ENCODE peak calls at places on chromosomes 7 and 10, in eight cellular contexts. O is lower lobe of right lung; W is CD4-positive, alpha-beta T cell; A is GM13977; S is tibial nerve; I is GM12865; Y is left ventricle myocardium inferior; B is body of pancreas. Q is an unnamed sample.
A peak's percentile ranks its signal among the peaks of the same experiment; 100 is the strongest.

GRCh38 chr7:151786241-151786640 is 90.7 kb downstream of the PRKAG2 start:
- DNase-seq in O (peak; percentile 38), W (no peak), A (no peak), S (no peak), I (no peak), Y (no peak), B (no peak), Q (no peak)

GRCh38 chr10:129035052-129035805 is 431.8 kb upstream of the MGMT start:
- DNase-seq in O (no peak), W (peak; percentile 21), A (no peak), S (no peak), I (peak; percentile 6), Y (no peak), B (no peak), Q (no peak)

GRCh38 chr7:134922730-134923704 is 63.3 kb upstream of the AGBL3 start:
- DNase-seq in O (no peak), W (no peak), A (no peak), S (no peak), I (no peak), Y (no peak), B (no peak), Q (no peak)

GRCh38 chr10:73590881-73591577 is at the start of gene USP54:
- DNase-seq in O (no peak), W (no peak), A (no peak), S (no peak), I (peak; percentile 5), Y (no peak), B (no peak), Q (no peak)

GRCh38 chr10:97490592-97490991 is 7.6 kb downstream of the MMS19 start:
- DNase-seq in O (peak; percentile 47), W (no peak), A (no peak), S (no peak), I (no peak), Y (peak; percentile 30), B (no peak), Q (no peak)

GRCh38 chr7:31603076-31603475 is 83.9 kb upstream of the PPP1R17 start:
- DNase-seq in O (no peak), W (no peak), A (no peak), S (no peak), I (no peak), Y (no peak), B (no peak), Q (no peak)

GRCh38 chr7:135573541-135573940 is 15.8 kb downstream of the NUP205 start:
- DNase-seq in O (no peak), W (no peak), A (no peak), S (no peak), I (no peak), Y (no peak), B (no peak), Q (no peak)

GRCh38 chr10:8543361-8544056 is 489.0 kb downstream of the GATA3 start:
- DNase-seq in O (no peak), W (no peak), A (no peak), S (no peak), I (no peak), Y (no peak), B (no peak), Q (no peak)

GRCh38 chr10:110901954-110902819 is 16.8 kb downstream of the BBIP1 start:
- DNase-seq in O (no peak), W (no peak), A (no peak), S (no peak), I (no peak), Y (no peak), B (no peak), Q (no peak)

GRCh38 chr7:437293-438280 is 82.1 kb downstream of the PDGFA start:
- DNase-seq in O (no peak), W (no peak), A (no peak), S (no peak), I (no peak), Y (no peak), B (no peak), Q (no peak)

GRCh38 chr7:95407751-95408150 is 11.6 kb upstream of the PON3 start:
- DNase-seq in O (no peak), W (no peak), A (no peak), S (no peak), I (no peak), Y (no peak), B (no peak), Q (no peak)

GRCh38 chr7:95411666-95412065 is 15.5 kb upstream of the PON3 start:
- DNase-seq in O (no peak), W (no peak), A (no peak), S (no peak), I (no peak), Y (no peak), B (no peak), Q (no peak)

GRCh38 chr7:95412075-95412474 is 15.9 kb upstream of the PON3 start:
- DNase-seq in O (no peak), W (no peak), A (no peak), S (no peak), I (no peak), Y (no peak), B (no peak), Q (no peak)

GRCh38 chr7:95405800-95406199 is 9.6 kb upstream of the PON3 start:
- DNase-seq in O (no peak), W (no peak), A (no peak), S (no peak), I (no peak), Y (no peak), B (no peak), Q (no peak)

DNA sequence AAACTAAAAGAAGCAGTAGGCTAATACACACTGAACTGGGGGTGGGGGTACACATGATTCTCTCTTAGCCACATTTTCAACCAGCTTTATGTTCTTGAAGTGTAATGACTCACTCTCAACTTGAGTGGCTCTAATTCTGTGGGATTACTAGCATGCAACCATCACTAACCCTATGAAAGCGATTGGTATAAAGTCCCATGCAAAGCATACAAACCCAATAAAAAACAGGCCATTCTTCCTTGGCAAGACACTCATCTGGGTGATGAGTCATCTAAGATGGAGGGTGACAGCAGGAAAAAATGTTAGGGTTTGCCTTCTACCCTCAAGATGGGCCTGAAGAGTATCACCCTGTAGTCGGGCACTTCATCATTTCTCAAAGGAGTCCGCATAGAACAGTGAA is 14.9 kb upstream of the PON3 start:
- DNase-seq in O (no peak), W (no peak), A (no peak), S (no peak), I (no peak), Y (no peak), B (no peak), Q (no peak)
- TF ChIP-seq CTCF in O (no peak), W (no peak), A (no peak), S (no peak), I (no peak), Y (no peak), B (no peak), Q (no peak)

DNA sequence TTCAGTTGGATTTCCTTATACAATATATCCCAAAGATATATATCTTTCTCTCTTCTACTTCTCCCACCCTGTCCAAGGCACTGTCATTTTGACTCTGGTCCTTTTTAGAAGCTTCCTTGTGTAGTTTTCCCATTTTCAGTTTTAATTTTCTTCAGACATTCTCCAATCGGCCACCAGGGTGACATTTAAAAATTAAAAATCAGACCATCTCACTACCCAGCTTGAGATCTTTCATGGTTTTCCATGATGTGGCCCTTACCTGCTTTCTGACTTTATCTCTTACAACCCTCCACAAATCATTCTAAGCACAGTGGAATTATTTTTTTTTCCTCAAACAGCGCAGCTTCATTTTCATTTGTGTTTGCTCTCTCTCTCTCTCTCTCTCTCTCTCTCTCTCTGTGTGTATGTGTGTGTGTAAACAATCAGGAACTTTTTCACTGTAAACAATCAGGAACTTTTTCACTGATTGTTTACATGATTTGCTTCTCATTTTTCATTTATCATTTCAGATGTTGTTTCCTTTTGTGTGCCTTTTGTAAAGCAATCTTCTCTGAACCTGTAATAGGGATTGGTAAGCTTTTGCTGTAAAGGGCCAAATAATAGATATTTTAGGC is 348.8 kb downstream of the ATRNL1 start:
- DNase-seq in O (no peak), W (no peak), A (no peak), S (no peak), I (no peak), Y (no peak), B (no peak), Q (peak; percentile 66)
- TF ChIP-seq CTCF in O (no peak), W (no peak), A (no peak), S (no peak), I (no peak), Y (no peak), B (no peak), Q (peak; percentile 11)

GRCh38 chr7:122143751-122144711 is at the start of gene AASS:
- DNase-seq in O (peak; percentile 96), W (peak; percentile 35), A (peak; percentile 80), S (peak; percentile 98), I (peak; percentile 90), Y (peak; percentile 98), B (peak; percentile 99), Q (peak; percentile 92)
- TF ChIP-seq CTCF in O (peak; percentile 10), W (no peak), A (no peak), S (peak; percentile 12), I (no peak), Y (no peak), B (no peak), Q (no peak)

GRCh38 chr10:67666416-67667043 is 29.5 kb downstream of the CTNNA3 start:
- DNase-seq in O (no peak), W (no peak), A (peak; percentile 13), S (no peak), I (peak; percentile 20), Y (no peak), B (no peak), Q (peak; percentile 8)
- TF ChIP-seq CTCF in O (peak; percentile 33), W (peak; percentile 60), A (peak; percentile 47), S (peak; percentile 59), I (peak; percentile 36), Y (peak; percentile 63), B (peak; percentile 22), Q (peak; percentile 33)

GRCh38 chr7:84447636-84448293 is 253.2 kb upstream of the SEMA3A start:
- DNase-seq in O (no peak), W (no peak), A (no peak), S (no peak), I (no peak), Y (no peak), B (no peak), Q (no peak)
- TF ChIP-seq CTCF in O (no peak), W (no peak), A (no peak), S (no peak), I (no peak), Y (no peak), B (no peak), Q (no peak)

DNA sequence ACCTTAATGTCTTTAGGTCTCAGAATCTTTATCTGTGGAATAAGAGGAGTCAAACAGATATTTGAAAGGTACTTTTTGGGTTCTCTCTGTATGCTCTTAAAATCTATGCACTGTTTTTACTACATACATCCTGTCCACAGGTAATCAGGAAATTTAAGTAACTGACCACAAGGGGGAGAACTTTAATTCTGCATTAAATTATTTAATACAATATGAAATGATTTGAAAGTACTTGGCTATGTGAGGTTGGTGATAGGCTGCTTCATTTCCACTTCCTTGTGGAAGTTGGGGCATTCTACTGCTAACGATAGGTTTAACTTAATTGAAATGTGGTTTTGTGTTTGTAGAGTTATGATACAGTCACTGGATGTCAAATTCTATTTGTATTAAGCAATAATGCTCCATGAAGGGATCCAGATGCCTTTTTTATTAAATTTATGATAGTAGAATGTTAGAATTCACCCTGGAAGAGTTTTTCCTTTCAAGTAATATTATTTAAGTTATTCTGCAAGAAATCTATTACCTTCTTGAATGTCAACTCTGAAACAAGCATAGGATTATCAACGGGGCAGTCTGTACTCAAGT is 6.0 kb downstream of the TEX47 start:
- DNase-seq in O (no peak), W (no peak), A (no peak), S (no peak), I (peak; percentile 9), Y (no peak), B (no peak), Q (peak; percentile 7)
- TF ChIP-seq CTCF in O (peak; percentile 48), W (peak; percentile 57), A (peak; percentile 45), S (peak; percentile 18), I (peak; percentile 19), Y (peak; percentile 57), B (peak; percentile 46), Q (peak; percentile 48)

GRCh38 chr10:81081887-81082620 is 544.4 kb downstream of the SH2D4B start:
- DNase-seq in O (no peak), W (no peak), A (no peak), S (no peak), I (peak; percentile 66), Y (no peak), B (no peak), Q (no peak)
- TF ChIP-seq CTCF in O (no peak), W (no peak), A (peak; percentile 60), S (no peak), I (peak; percentile 69), Y (no peak), B (no peak), Q (peak; percentile 49)

Q was measured in LNCaP clone FGC.